ENCODE peak calls at places on chromosomes 5 and 9, in nine cellular contexts. L, Q, D, I, G, C, P, N and W are unnamed samples.

GRCh38 chr5:56814361-56814962 is 887 bp upstream of the MAP3K1 start:
- DNase-seq in P (no peak), Q (peak; percentile 64), L (peak; percentile 27), D (no peak), N (peak; percentile 33), G (no peak), C (no peak), I (peak; percentile 18), W (no peak)

GRCh38 chr5:133661389-133661788 is 49.0 kb upstream of the FSTL4 start:
- DNase-seq in I (no peak), N (no peak), D (no peak), C (no peak), Q (no peak), P (no peak), G (no peak), L (no peak), W (no peak)

GRCh38 chr9:121836382-121836885 is 185.0 kb downstream of the DAB2IP start:
- DNase-seq in N (no peak), C (no peak), L (no peak), D (no peak), I (no peak), P (no peak), G (no peak), Q (no peak), W (no peak)

GRCh38 chr5:94693043-94693822 is 74.8 kb downstream of the SLF1 start:
- DNase-seq in D (peak; percentile 29), G (peak; percentile 61), I (peak; percentile 93), L (no peak), Q (no peak), N (no peak), C (peak; percentile 97), P (no peak), W (peak; percentile 70)

GRCh38 chr5:80260461-80260860 is 4.6 kb upstream of the SERINC5 start:
- DNase-seq in N (no peak), G (peak; percentile 19), P (no peak), D (no peak), Q (no peak), C (no peak), L (no peak), I (no peak), W (no peak)

GRCh38 chr5:38556599-38557308 is at the start of gene LIFR:
- DNase-seq in G (peak; percentile 77), Q (peak; percentile 76), I (peak; percentile 83), C (peak; percentile 41), D (peak; percentile 19), L (peak; percentile 35), P (no peak), N (peak; percentile 51), W (no peak)

GRCh38 chr5:149254506-149254905 is 17.2 kb upstream of the AFAP1L1 start:
- DNase-seq in D (no peak), L (no peak), Q (no peak), I (no peak), P (no peak), G (no peak), N (peak; percentile 21), C (no peak), W (no peak)

GRCh38 chr5:75054110-75054930 is 2.0 kb upstream of the GCNT4 start:
- DNase-seq in I (peak; percentile 61), P (no peak), L (no peak), Q (peak; percentile 48), G (no peak), C (no peak), N (peak; percentile 27), D (no peak), W (no peak)

GRCh38 chr9:91047993-91048607 is 246.5 kb downstream of the SYK start:
- DNase-seq in C (peak; percentile 89), P (no peak), N (peak; percentile 57), G (no peak), L (no peak), D (no peak), I (peak; percentile 81), Q (no peak), W (no peak)

GRCh38 chr9:134445000-134445399 is 118.7 kb downstream of the RXRA start:
- DNase-seq in Q (no peak), L (no peak), I (peak; percentile 22), G (no peak), N (no peak), D (no peak), C (no peak), P (no peak), W (no peak)

GRCh38 chr5:92401492-92401891 is 1018.4 kb upstream of the ARRDC3 start:
- DNase-seq in C (no peak), D (no peak), N (no peak), P (no peak), Q (no peak), L (no peak), I (peak; percentile 43), G (peak; percentile 57), W (no peak)